ENCODE peak calls at places on chromosomes 2 and 18, in eight cellular contexts. K is heart left ventricle, H is pancreas, I is WERI-Rb-1, P is HepG2, B is stomach, L is left ventricle myocardium inferior, Z is GM12878. N is an unnamed sample.

GRCh38 chr2:20314562-20315521 is 35.8 kb downstream of the PUM2 start:
- DNase-seq in K (no peak), H (no peak), I (no peak), P (no peak), B (no peak), L (no peak), Z (no peak), N (no peak)

GRCh38 chr2:28613616-28614501 is 118.0 kb downstream of the PLB1 start:
- DNase-seq in K (no peak), H (no peak), I (peak), P (peak), B (no peak), L (no peak), Z (no peak), N (peak)

GRCh38 chr2:206432432-206433082 is 10.8 kb upstream of the ADAM23 start:
- DNase-seq in K (no peak), H (no peak), I (no peak), P (no peak), B (no peak), L (no peak), Z (no peak), N (no peak)

GRCh38 chr2:158726906-158727592 is 68.1 kb upstream of the DAPL1 start:
- DNase-seq in K (no peak), H (no peak), I (peak), P (peak), B (no peak), L (peak), Z (no peak), N (no peak)

GRCh38 chr2:74567862-74568261 is 13.3 kb downstream of the DOK1 start:
- DNase-seq in K (no peak), H (no peak), I (no peak), P (no peak), B (no peak), L (no peak), Z (no peak), N (no peak)

GRCh38 chr2:237143676-237144440 is 58.2 kb downstream of the COPS8 start:
- DNase-seq in K (no peak), H (no peak), I (no peak), P (no peak), B (no peak), L (no peak), Z (no peak), N (no peak)

GRCh38 chr2:127884436-127884835 is 1.3 kb downstream of the AMMECR1L start:
- DNase-seq in K (no peak), H (no peak), I (no peak), P (no peak), B (no peak), L (no peak), Z (no peak), N (peak)

GRCh38 chr2:202327887-202328286 is 48.2 kb upstream of the BMPR2 start:
- DNase-seq in K (no peak), H (no peak), I (no peak), P (no peak), B (no peak), L (no peak), Z (no peak), N (no peak)

GRCh38 chr18:49031511-49032188 is 80.9 kb upstream of the SMAD7 start:
- DNase-seq in K (no peak), H (no peak), I (no peak), P (no peak), B (peak), L (no peak), Z (no peak), N (no peak)

GRCh38 chr2:59770651-59771050 is 782.8 kb downstream of the BCL11A start:
- DNase-seq in K (no peak), H (no peak), I (no peak), P (no peak), B (no peak), L (no peak), Z (no peak), N (no peak)

GRCh38 chr2:163732718-163733117 is 3.1 kb downstream of the FIGN start:
- DNase-seq in K (no peak), H (no peak), I (no peak), P (no peak), B (no peak), L (no peak), Z (no peak), N (no peak)

GRCh38 chr18:13161276-13161899 is 57.2 kb upstream of the LDLRAD4 start:
- DNase-seq in K (no peak), H (no peak), I (no peak), P (no peak), B (no peak), L (no peak), Z (no peak), N (no peak)

GRCh38 chr2:203972066-203972465 is 35.5 kb downstream of the ICOS start:
- DNase-seq in K (no peak), H (no peak), I (no peak), P (no peak), B (no peak), L (no peak), Z (peak), N (no peak)

GRCh38 chr2:144227427-144227826 is 292.5 kb downstream of the ZEB2 start:
- DNase-seq in K (no peak), H (no peak), I (no peak), P (no peak), B (no peak), L (no peak), Z (no peak), N (no peak)

GRCh38 chr2:34806891-34807290 is 1207.8 kb upstream of the FAM98A start:
- DNase-seq in K (no peak), H (no peak), I (no peak), P (no peak), B (no peak), L (no peak), Z (no peak), N (no peak)

GRCh38 chr2:34806396-34806795 is 1207.3 kb upstream of the FAM98A start:
- DNase-seq in K (no peak), H (no peak), I (no peak), P (no peak), B (no peak), L (no peak), Z (no peak), N (no peak)
- TF ChIP-seq CTCF in K (no peak), H (no peak), I (no peak), P (no peak), B (no peak), L (no peak), Z (no peak), N (no peak)

GRCh38 chr18:24373331-24373730 is 24.3 kb downstream of the OSBPL1A start:
- DNase-seq in K (no peak), H (no peak), I (no peak), P (no peak), B (no peak), L (no peak), Z (no peak), N (no peak)
- H3K27ac ChIP-seq in K (no peak), H (no peak), I (no peak), P (no peak), B (no peak), L (no peak), Z (no peak), N (no peak)

GRCh38 chr2:70767699-70768584 is at the start of gene ADD2:
- DNase-seq in K (peak), H (peak), I (peak), P (no peak), B (no peak), L (peak), Z (no peak), N (no peak)
- TF ChIP-seq CTCF in K (peak), H (no peak), I (peak), P (peak), B (no peak), L (peak), Z (peak), N (no peak)

GRCh38 chr2:101149241-101150192 is 1.7 kb downstream of the TBC1D8 start:
- DNase-seq in K (peak), H (no peak), I (no peak), P (peak), B (peak), L (peak), Z (no peak), N (no peak)
- H3K27ac ChIP-seq in K (peak), H (peak), I (peak), P (peak), B (peak), L (peak), Z (no peak), N (no peak)

GRCh38 chr18:46678785-46679404 is 21.9 kb upstream of the LOXHD1 start:
- DNase-seq in K (no peak), H (no peak), I (no peak), P (no peak), B (no peak), L (no peak), Z (no peak), N (no peak)

GRCh38 chr18:46675112-46675511 is 18.1 kb upstream of the LOXHD1 start:
- DNase-seq in K (no peak), H (no peak), I (no peak), P (no peak), B (no peak), L (no peak), Z (no peak), N (no peak)

GRCh38 chr18:46679846-46680598 is 23.0 kb upstream of the LOXHD1 start:
- DNase-seq in K (no peak), H (no peak), I (no peak), P (no peak), B (no peak), L (no peak), Z (no peak), N (no peak)

GRCh38 chr18:46676162-46676830 is 19.3 kb upstream of the LOXHD1 start:
- DNase-seq in K (no peak), H (no peak), I (no peak), P (no peak), B (no peak), L (no peak), Z (no peak), N (no peak)

GRCh38 chr18:46677609-46678470 is 20.8 kb upstream of the LOXHD1 start:
- DNase-seq in K (no peak), H (no peak), I (no peak), P (no peak), B (no peak), L (no peak), Z (no peak), N (no peak)
- TF ChIP-seq CTCF in K (peak), H (no peak), I (peak), P (no peak), B (no peak), L (peak), Z (no peak), N (no peak)

GRCh38 chr2:27123302-27124150 is at the start of gene ABHD1:
- DNase-seq in K (peak), H (peak), I (peak), P (peak), B (peak), L (peak), Z (no peak), N (no peak)

GRCh38 chr2:27127883-27128670 is 4.5 kb downstream of the ABHD1 start:
- DNase-seq in K (no peak), H (no peak), I (no peak), P (no peak), B (no peak), L (no peak), Z (no peak), N (no peak)

GRCh38 chr2:27128810-27129571 is 5.4 kb downstream of the ABHD1 start:
- DNase-seq in K (no peak), H (no peak), I (no peak), P (no peak), B (no peak), L (no peak), Z (no peak), N (no peak)

GRCh38 chr2:27125104-27125503 is 1.5 kb downstream of the ABHD1 start:
- DNase-seq in K (no peak), H (no peak), I (no peak), P (no peak), B (no peak), L (no peak), Z (no peak), N (no peak)

DNA sequence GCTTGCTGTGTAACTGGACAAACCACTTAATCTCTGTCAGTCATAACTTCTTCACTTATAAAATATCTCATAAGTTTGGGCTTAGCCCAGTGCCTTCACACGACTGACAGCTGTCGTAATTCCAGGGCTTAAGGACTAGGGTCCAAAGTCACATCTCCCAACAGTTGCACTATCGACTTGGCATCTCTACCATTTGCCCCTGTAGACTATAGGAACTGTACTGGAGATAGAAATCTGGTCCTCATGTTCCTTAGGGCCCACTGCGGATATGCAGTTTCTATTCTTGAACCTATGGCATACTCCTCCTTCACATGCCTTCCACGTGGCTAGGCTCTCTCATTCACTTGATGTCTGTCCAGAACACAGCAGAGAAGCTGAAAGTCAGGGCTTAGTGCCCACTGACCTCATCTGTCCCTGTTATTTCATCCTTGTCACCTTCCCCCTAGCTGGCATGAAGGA is 2.7 kb downstream of the ABHD1 start:
- DNase-seq in K (peak), H (no peak), I (no peak), P (peak), B (no peak), L (no peak), Z (no peak), N (no peak)
- H3K27ac ChIP-seq in K (no peak), H (no peak), I (no peak), P (no peak), B (no peak), L (peak), Z (no peak), N (no peak)

DNA sequence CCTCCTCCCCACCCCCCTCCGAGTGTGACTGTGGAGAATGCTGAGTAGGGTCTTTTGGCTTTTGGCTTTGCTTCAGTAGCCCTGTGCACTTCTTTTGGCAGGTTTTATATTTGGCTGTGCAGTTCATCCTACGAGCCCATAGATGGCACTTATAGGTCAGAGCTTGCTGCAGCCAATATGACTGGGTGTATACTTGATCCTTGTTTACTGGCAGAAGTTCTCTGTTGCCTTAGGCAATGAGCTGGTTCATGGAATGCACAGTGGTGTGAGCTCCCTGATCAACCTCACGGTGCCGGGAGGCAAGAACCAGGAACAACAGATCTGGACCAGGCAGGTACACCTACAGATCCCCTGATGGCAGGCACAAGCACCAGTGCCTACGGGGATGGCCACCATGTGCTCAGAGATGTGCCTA is 190.2 kb downstream of the KIAA1328 start:
- DNase-seq in K (no peak), H (no peak), I (peak), P (peak), B (no peak), L (no peak), Z (no peak), N (no peak)
- TF ChIP-seq CTCF in K (no peak), H (no peak), I (peak), P (peak), B (peak), L (no peak), Z (peak), N (peak)

GRCh38 chr18:63065172-63065571 is 254.4 kb downstream of the BCL2 start:
- DNase-seq in K (no peak), H (no peak), I (no peak), P (no peak), B (no peak), L (no peak), Z (no peak), N (no peak)
- H3K27ac ChIP-seq in K (no peak), H (no peak), I (no peak), P (no peak), B (no peak), L (no peak), Z (no peak), N (no peak)

DNA sequence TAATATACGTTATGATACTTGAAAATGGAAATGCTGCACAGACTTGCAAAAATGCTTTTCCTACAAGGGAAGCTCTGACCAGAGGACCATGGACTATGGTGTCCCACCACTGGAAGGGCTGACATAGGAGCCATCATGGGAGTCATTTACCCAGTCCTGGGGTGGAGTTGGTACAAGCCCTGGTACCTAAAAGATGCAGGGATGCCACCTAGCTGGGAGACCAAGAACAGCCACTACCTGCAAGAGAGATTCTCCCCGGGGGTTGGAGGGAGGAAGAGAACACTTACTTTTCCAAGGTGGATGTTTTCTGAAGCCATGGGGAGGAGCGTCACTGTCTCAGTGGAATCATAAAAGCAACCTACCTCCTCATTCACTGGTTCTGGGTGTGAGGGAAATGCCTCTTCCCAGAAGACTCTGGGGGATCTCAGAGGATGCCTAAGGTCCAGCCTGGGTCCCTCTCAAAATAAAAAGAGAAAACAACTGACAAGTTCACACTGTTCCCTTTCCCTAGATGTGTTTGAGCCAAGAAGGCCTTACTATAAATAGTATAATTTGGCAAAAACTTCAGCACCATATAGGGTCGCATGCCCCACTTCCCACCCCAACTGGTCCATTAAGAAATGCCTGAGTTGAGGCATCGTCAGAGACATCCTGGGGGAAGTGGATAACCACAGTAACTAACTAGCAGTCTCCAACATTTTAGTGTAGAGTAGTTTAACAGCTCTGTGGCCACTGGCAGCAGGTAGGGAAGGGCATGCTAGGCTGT is 39.9 kb downstream of the REEP1 start:
- DNase-seq in K (no peak), H (no peak), I (peak), P (no peak), B (no peak), L (no peak), Z (no peak), N (no peak)
- TF ChIP-seq CTCF in K (no peak), H (no peak), I (peak), P (peak), B (peak), L (peak), Z (peak), N (no peak)